ENCODE peak calls at places on chromosomes 5 and 9, in six cellular contexts. M, P, T, X, U and B are unnamed samples.
A peak's percentile ranks its signal among the peaks of the same experiment; 100 is the strongest.

GRCh38 chr5:173808079-173808808 is 79.9 kb upstream of the CPEB4 start:
- DNase-seq in M (no peak), U (no peak), P (no peak), X (no peak), T (no peak), B (no peak)

GRCh38 chr9:121743441-121744001 is 92.1 kb downstream of the DAB2IP start:
- DNase-seq in U (peak; percentile 87), M (no peak), X (peak; percentile 82), T (peak; percentile 90), P (peak; percentile 90), B (peak; percentile 61)

GRCh38 chr5:127958421-127959011 is 125.0 kb upstream of the SLC12A2 start:
- DNase-seq in T (no peak), P (no peak), X (no peak), U (no peak), M (no peak), B (no peak)

GRCh38 chr5:139688088-139688702 is 40.0 kb downstream of the CXXC5 start:
- DNase-seq in X (no peak), M (no peak), T (no peak), U (no peak), P (no peak), B (no peak)

GRCh38 chr9:100134731-100135130 is 35.7 kb downstream of the INVS start:
- DNase-seq in U (no peak), T (no peak), X (no peak), P (no peak), M (no peak), B (no peak)

GRCh38 chr5:168712280-168712924 is 133.2 kb upstream of the PANK3 start:
- DNase-seq in X (peak; percentile 95), P (no peak), T (no peak), U (no peak), M (peak; percentile 97), B (peak; percentile 93)

GRCh38 chr5:14144586-14145355 is 1.6 kb downstream of the TRIO start:
- DNase-seq in X (peak; percentile 74), M (no peak), T (peak; percentile 54), P (peak; percentile 79), U (peak; percentile 83), B (no peak)

GRCh38 chr9:107712390-107712789 is 222.8 kb upstream of the KLF4 start:
- DNase-seq in M (no peak), X (peak; percentile 56), P (no peak), T (no peak), U (no peak), B (peak; percentile 85)

GRCh38 chr9:35611230-35611797 is 6.3 kb downstream of the TESK1 start:
- DNase-seq in T (peak; percentile 45), X (peak; percentile 34), P (peak; percentile 56), M (no peak), U (peak; percentile 33), B (no peak)

GRCh38 chr9:81389569-81389993 is 299.8 kb downstream of the TLE1 start:
- DNase-seq in P (no peak), T (no peak), M (peak; percentile 97), U (no peak), X (peak; percentile 98), B (peak; percentile 98)

GRCh38 chr9:103410059-103410458 is 414.9 kb downstream of the CYLC2 start:
- DNase-seq in U (no peak), M (no peak), P (no peak), T (no peak), X (no peak), B (no peak)

DNA sequence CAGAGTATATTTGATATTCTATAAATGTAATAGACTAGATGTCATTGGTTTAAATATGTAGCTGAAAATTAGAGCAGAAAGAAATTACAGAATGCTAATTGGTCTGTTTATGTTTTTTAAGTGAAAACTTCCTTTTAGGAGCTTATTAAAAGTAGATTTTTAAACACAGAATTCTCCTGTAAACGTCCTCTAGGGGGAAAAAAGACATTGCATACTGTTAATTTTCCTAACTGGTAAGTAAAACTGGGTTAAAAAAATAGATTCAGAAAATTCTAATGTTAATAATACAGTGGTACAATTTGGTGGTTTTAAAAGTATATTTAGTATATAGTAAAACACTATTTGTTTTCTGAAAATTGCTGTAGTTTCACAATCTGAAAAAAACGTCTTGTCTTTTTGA is 59.8 kb downstream of the ZCCHC7 start:
- DNase-seq in T (no peak), M (no peak), X (no peak), P (no peak), U (no peak), B (no peak)
- TF ChIP-seq CTCF in T (no peak), M (no peak), X (no peak), P (no peak), U (no peak), B (no peak)

GRCh38 chr5:119743927-119744326 is 114.6 kb downstream of the FAM170A start:
- DNase-seq in P (peak; percentile 67), T (no peak), M (no peak), X (peak; percentile 53), U (no peak), B (peak; percentile 4)
- TF ChIP-seq CTCF in P (peak; percentile 26), T (no peak), M (no peak), X (peak; percentile 58), U (no peak), B (peak; percentile 47)

GRCh38 chr9:87120610-87121009 is 173.3 kb upstream of the GAS1 start:
- DNase-seq in T (no peak), X (no peak), P (no peak), M (no peak), U (no peak), B (no peak)
- TF ChIP-seq CTCF in T (no peak), X (no peak), P (no peak), M (no peak), U (no peak), B (no peak)

GRCh38 chr5:161009817-161010216 is 157.8 kb upstream of the ATP10B start:
- DNase-seq in T (no peak), P (no peak), M (no peak), X (no peak), U (no peak), B (no peak)

GRCh38 chr5:161007879-161008278 is 155.9 kb upstream of the ATP10B start:
- DNase-seq in X (no peak), T (no peak), U (no peak), M (no peak), P (no peak), B (no peak)

DNA sequence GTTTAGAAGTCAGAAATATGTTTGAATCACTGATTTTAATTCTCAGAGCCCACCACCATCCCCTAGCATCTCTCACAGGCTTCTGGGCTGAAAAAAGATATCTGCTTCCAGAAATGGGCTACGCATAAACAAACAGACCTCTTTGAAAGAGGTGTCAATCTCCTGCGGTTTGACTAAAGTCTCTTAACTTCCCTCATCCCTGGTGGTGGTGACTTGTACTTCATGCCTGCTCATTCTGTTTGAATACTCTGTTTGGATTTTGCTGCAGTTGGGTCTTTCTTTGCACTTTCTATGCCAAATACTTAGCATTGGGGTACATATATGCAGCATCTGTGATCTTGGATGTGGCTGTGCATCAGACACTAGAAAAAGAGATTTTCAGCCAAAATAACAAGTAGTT is 157.2 kb upstream of the ATP10B start:
- DNase-seq in T (no peak), U (no peak), M (no peak), P (no peak), X (no peak), B (no peak)
- TF ChIP-seq CTCF in T (no peak), U (no peak), M (no peak), P (no peak), X (no peak), B (no peak)

DNA sequence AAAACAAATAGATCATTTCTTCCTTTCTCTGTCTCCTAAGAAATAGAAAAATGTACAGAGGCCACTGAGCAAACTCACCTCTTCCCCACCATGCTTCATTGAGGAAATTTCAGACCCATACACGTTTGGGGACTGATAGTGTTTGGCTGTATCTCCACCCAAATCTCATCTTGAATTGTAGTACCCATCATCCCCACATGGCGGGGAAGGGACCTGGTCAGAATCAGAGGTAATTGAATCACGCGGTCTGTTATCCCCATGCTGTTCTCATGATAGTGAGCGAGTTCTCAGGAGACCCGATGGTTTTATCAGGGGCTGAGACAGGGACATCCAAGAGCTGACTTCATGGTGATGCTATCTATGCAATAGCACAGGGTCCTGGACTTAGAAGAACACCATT is 1655.8 kb downstream of the MAT2B start:
- DNase-seq in T (no peak), M (no peak), X (no peak), P (no peak), U (no peak), B (no peak)
- TF ChIP-seq CTCF in T (no peak), M (no peak), X (peak; percentile 6), P (no peak), U (no peak), B (no peak)